ENCODE peak calls at places on chromosomes 7 and 10, in four cellular contexts. One of them, this sample, is unnamed.

GRCh38 chr10:118669020-118669766 is 73.7 kb upstream of the PRLHR start:
- DNase-seq in astrocyte: peak
- DNase-seq in fibroblast of lung: peak
- DNase-seq in K562: no peak
- DNase-seq in this sample: no peak

GRCh38 chr7:12670071-12670729 is 17.2 kb upstream of the ARL4A start:
- DNase-seq in astrocyte: peak
- DNase-seq in fibroblast of lung: peak
- DNase-seq in K562: no peak
- DNase-seq in this sample: no peak

GRCh38 chr7:12119638-12120303 is 91.3 kb upstream of the TMEM106B start:
- DNase-seq in astrocyte: no peak
- DNase-seq in fibroblast of lung: no peak
- DNase-seq in K562: no peak
- DNase-seq in this sample: no peak

GRCh38 chr7:18320971-18321567 is 174.5 kb upstream of the HDAC9 start:
- DNase-seq in astrocyte: peak
- DNase-seq in fibroblast of lung: peak
- DNase-seq in K562: peak
- DNase-seq in this sample: peak

GRCh38 chr7:89987665-89988064 is 166.6 kb upstream of the STEAP1 start:
- DNase-seq in astrocyte: no peak
- DNase-seq in fibroblast of lung: no peak
- DNase-seq in K562: no peak
- DNase-seq in this sample: no peak

GRCh38 chr7:36084485-36085091 is 68.5 kb upstream of the EEPD1 start:
- DNase-seq in astrocyte: peak
- DNase-seq in fibroblast of lung: peak
- DNase-seq in K562: peak
- DNase-seq in this sample: no peak

GRCh38 chr7:45599851-45600706 is 25.9 kb downstream of the ADCY1 start:
- DNase-seq in astrocyte: no peak
- DNase-seq in fibroblast of lung: no peak
- DNase-seq in K562: no peak
- DNase-seq in this sample: no peak

GRCh38 chr7:1523208-1523607 is 7.3 kb upstream of the MAFK start:
- DNase-seq in astrocyte: no peak
- DNase-seq in fibroblast of lung: no peak
- DNase-seq in K562: no peak
- DNase-seq in this sample: no peak

GRCh38 chr7:79452495-79453265 is 787 bp downstream of the MAGI2 start:
- DNase-seq in astrocyte: peak
- DNase-seq in fibroblast of lung: peak
- DNase-seq in K562: no peak
- DNase-seq in this sample: no peak

GRCh38 chr7:38374507-38374906 is 101.1 kb upstream of the TARP start:
- DNase-seq in astrocyte: no peak
- DNase-seq in fibroblast of lung: peak
- DNase-seq in K562: peak
- DNase-seq in this sample: no peak

GRCh38 chr10:129764901-129765663 is 199.0 kb downstream of the EBF3 start:
- DNase-seq in astrocyte: no peak
- DNase-seq in fibroblast of lung: no peak
- DNase-seq in K562: no peak
- DNase-seq in this sample: no peak

GRCh38 chr7:81120803-81121202 is 202.0 kb upstream of the SEMA3C start:
- DNase-seq in astrocyte: no peak
- DNase-seq in fibroblast of lung: no peak
- DNase-seq in K562: no peak
- DNase-seq in this sample: no peak

GRCh38 chr10:48442090-48442808 is 135.8 kb downstream of the MAPK8 start:
- DNase-seq in astrocyte: no peak
- DNase-seq in fibroblast of lung: no peak
- DNase-seq in K562: no peak
- DNase-seq in this sample: no peak

GRCh38 chr10:75593690-75594556 is 162.5 kb downstream of the LRMDA start:
- DNase-seq in astrocyte: no peak
- DNase-seq in fibroblast of lung: no peak
- DNase-seq in K562: no peak
- DNase-seq in this sample: no peak

GRCh38 chr10:78859266-78859665 is 209.5 kb upstream of the ZMIZ1 start:
- DNase-seq in astrocyte: no peak
- DNase-seq in fibroblast of lung: no peak
- DNase-seq in K562: no peak
- DNase-seq in this sample: no peak

GRCh38 chr7:101126651-101127459 is at the start of gene SERPINE1:
- DNase-seq in astrocyte: peak
- DNase-seq in fibroblast of lung: peak
- DNase-seq in K562: peak
- DNase-seq in this sample: peak

GRCh38 chr7:12701433-12701832 is 14.0 kb downstream of the ARL4A start:
- DNase-seq in astrocyte: no peak
- DNase-seq in fibroblast of lung: no peak
- DNase-seq in K562: no peak
- DNase-seq in this sample: no peak

GRCh38 chr10:111128331-111129167 is 51.7 kb downstream of the ADRA2A start:
- DNase-seq in astrocyte: peak
- DNase-seq in fibroblast of lung: no peak
- DNase-seq in K562: peak
- DNase-seq in this sample: no peak

GRCh38 chr10:7340179-7340874 is 70.5 kb downstream of the SFMBT2 start:
- DNase-seq in astrocyte: peak
- DNase-seq in fibroblast of lung: peak
- DNase-seq in K562: no peak
- DNase-seq in this sample: no peak

GRCh38 chr10:12051241-12051640 is 8.6 kb upstream of the UPF2 start:
- DNase-seq in astrocyte: no peak
- DNase-seq in fibroblast of lung: no peak
- DNase-seq in K562: no peak
- DNase-seq in this sample: no peak

GRCh38 chr7:70776627-70777101 is 355.3 kb upstream of the GALNT17 start:
- DNase-seq in astrocyte: peak
- DNase-seq in fibroblast of lung: no peak
- DNase-seq in K562: no peak
- DNase-seq in this sample: no peak

GRCh38 chr10:119817991-119818888 is 54.4 kb downstream of the MCMBP start:
- DNase-seq in astrocyte: peak
- DNase-seq in fibroblast of lung: peak
- DNase-seq in K562: no peak
- DNase-seq in this sample: no peak

GRCh38 chr10:317219-317868 is 182.1 kb downstream of the ZMYND11 start:
- DNase-seq in astrocyte: peak
- DNase-seq in fibroblast of lung: peak
- DNase-seq in K562: no peak
- DNase-seq in this sample: no peak

GRCh38 chr7:35753761-35754603 is 46.9 kb upstream of the SEPTIN7 start:
- DNase-seq in astrocyte: peak
- DNase-seq in fibroblast of lung: peak
- DNase-seq in K562: no peak
- DNase-seq in this sample: no peak

GRCh38 chr10:88981435-88981834 is 9.2 kb upstream of the FAS start:
- DNase-seq in astrocyte: no peak
- DNase-seq in fibroblast of lung: no peak
- DNase-seq in K562: no peak
- DNase-seq in this sample: no peak

GRCh38 chr7:155850001-155850436 is 37.8 kb upstream of the SHH start:
- DNase-seq in astrocyte: no peak
- DNase-seq in fibroblast of lung: no peak
- DNase-seq in K562: no peak
- DNase-seq in this sample: no peak

GRCh38 chr7:101740981-101741725 is 76.3 kb upstream of the CUX1 start:
- DNase-seq in astrocyte: no peak
- DNase-seq in fibroblast of lung: no peak
- DNase-seq in K562: no peak
- DNase-seq in this sample: peak

GRCh38 chr7:97145068-97145467 is 27.6 kb downstream of the SDHAF3 start:
- DNase-seq in astrocyte: peak
- DNase-seq in fibroblast of lung: peak
- DNase-seq in K562: no peak
- DNase-seq in this sample: peak

GRCh38 chr7:27678617-27679260 is 16.1 kb upstream of the HIBADH start:
- DNase-seq in astrocyte: peak
- DNase-seq in fibroblast of lung: peak
- DNase-seq in K562: no peak
- DNase-seq in this sample: no peak

GRCh38 chr7:16759840-16760239 is 6.3 kb downstream of the TSPAN13 start:
- DNase-seq in astrocyte: no peak
- DNase-seq in fibroblast of lung: no peak
- DNase-seq in K562: no peak
- DNase-seq in this sample: no peak
- H3K4me3 ChIP-seq in astrocyte: no peak
- H3K4me3 ChIP-seq in fibroblast of lung: no peak
- H3K4me3 ChIP-seq in K562: no peak
- H3K4me3 ChIP-seq in this sample: no peak

GRCh38 chr7:29810813-29811482 is 4.6 kb downstream of the WIPF3 start:
- DNase-seq in astrocyte: no peak
- DNase-seq in fibroblast of lung: no peak
- DNase-seq in K562: no peak
- DNase-seq in this sample: no peak
- TF ChIP-seq CTCF in astrocyte: no peak
- TF ChIP-seq CTCF in fibroblast of lung: no peak
- TF ChIP-seq CTCF in K562: no peak
- TF ChIP-seq CTCF in this sample: no peak

GRCh38 chr10:104735469-104735868 is 94.4 kb downstream of the SORCS3 start:
- DNase-seq in astrocyte: no peak
- DNase-seq in fibroblast of lung: no peak
- DNase-seq in K562: no peak
- DNase-seq in this sample: no peak
- H3K4me3 ChIP-seq in astrocyte: no peak
- H3K4me3 ChIP-seq in fibroblast of lung: no peak
- H3K4me3 ChIP-seq in K562: no peak
- H3K4me3 ChIP-seq in this sample: no peak

DNA sequence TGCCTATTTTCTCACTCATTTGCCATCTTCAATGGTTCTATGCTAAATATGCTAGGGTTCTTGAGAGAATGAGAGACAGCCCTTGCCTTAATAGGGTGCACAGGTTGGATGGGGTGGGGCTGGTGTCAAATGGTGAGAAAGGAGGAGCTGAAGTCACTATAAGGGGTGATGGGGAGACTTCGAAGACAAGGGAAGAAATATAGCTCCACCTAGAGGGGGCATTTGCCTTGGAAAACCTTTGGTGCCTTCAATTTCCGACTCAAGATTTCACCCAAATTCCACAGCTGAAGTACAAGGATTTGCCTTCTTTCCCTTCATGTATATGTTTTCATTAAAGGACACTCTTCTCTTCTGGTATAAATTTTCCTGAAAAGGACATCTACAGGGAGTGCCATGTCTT is 5.6 kb downstream of the PTN start:
- DNase-seq in astrocyte: no peak
- DNase-seq in fibroblast of lung: no peak
- DNase-seq in K562: no peak
- DNase-seq in this sample: no peak
- TF ChIP-seq CTCF in astrocyte: no peak
- TF ChIP-seq CTCF in fibroblast of lung: peak
- TF ChIP-seq CTCF in K562: no peak
- TF ChIP-seq CTCF in this sample: no peak

GRCh38 chr10:50397312-50398140 is 146.2 kb upstream of the ASAH2 start:
- DNase-seq in astrocyte: no peak
- DNase-seq in fibroblast of lung: no peak
- DNase-seq in K562: no peak
- DNase-seq in this sample: no peak

GRCh38 chr10:50395279-50395678 is 144.0 kb upstream of the ASAH2 start:
- DNase-seq in astrocyte: peak
- DNase-seq in fibroblast of lung: peak
- DNase-seq in K562: no peak
- DNase-seq in this sample: no peak

GRCh38 chr10:50394832-50395231 is 143.5 kb upstream of the ASAH2 start:
- DNase-seq in astrocyte: no peak
- DNase-seq in fibroblast of lung: no peak
- DNase-seq in K562: no peak
- DNase-seq in this sample: no peak

GRCh38 chr10:50398383-50398782 is 147.1 kb upstream of the ASAH2 start:
- DNase-seq in astrocyte: peak
- DNase-seq in fibroblast of lung: peak
- DNase-seq in K562: no peak
- DNase-seq in this sample: no peak

GRCh38 chr10:50396491-50397311 is 145.4 kb upstream of the ASAH2 start:
- DNase-seq in astrocyte: peak
- DNase-seq in fibroblast of lung: peak
- DNase-seq in K562: no peak
- DNase-seq in this sample: no peak
- H3K4me3 ChIP-seq in astrocyte: no peak
- H3K4me3 ChIP-seq in fibroblast of lung: no peak
- H3K4me3 ChIP-seq in K562: no peak
- H3K4me3 ChIP-seq in this sample: peak